ENCODE peak calls at places on chromosomes 6 and 20, in six cellular contexts. Y is lower leg skin, L is NB4, N is upper lobe of left lung, Z is uterus, I is transverse colon. O is an unnamed sample.

GRCh38 chr20:43431120-43431519 is 26.6 kb upstream of the SRSF6 start:
- DNase-seq in I (no peak), Y (no peak), Z (no peak), L (no peak), N (no peak), O (no peak)

GRCh38 chr20:35117629-35118028 is 25.0 kb upstream of the TRPC4AP start:
- DNase-seq in I (no peak), Y (no peak), Z (no peak), L (no peak), N (no peak), O (no peak)

GRCh38 chr6:89940225-89941027 is 46.2 kb downstream of the GJA10 start:
- DNase-seq in Y (no peak), Z (peak), I (peak), L (peak), N (no peak), O (peak)

GRCh38 chr6:6091608-6092002 is 84.9 kb upstream of the NRN1 start:
- DNase-seq in I (no peak), Z (no peak), L (no peak), Y (no peak), N (no peak), O (no peak)

GRCh38 chr20:36349384-36350170 is 43.4 kb downstream of the DLGAP4 start:
- DNase-seq in Y (no peak), L (no peak), I (no peak), Z (no peak), N (no peak), O (no peak)

GRCh38 chr6:8441452-8441851 is 6.1 kb upstream of the SLC35B3 start:
- DNase-seq in Y (no peak), L (no peak), I (no peak), N (no peak), Z (no peak), O (no peak)

GRCh38 chr6:130365166-130366010 is 429 bp upstream of the TMEM200A start:
- DNase-seq in N (peak), Z (peak), L (no peak), Y (peak), I (peak), O (no peak)

GRCh38 chr6:13733178-13733851 is 21.7 kb upstream of the RANBP9 start:
- DNase-seq in Y (peak), L (no peak), N (no peak), I (peak), Z (peak), O (peak)

GRCh38 chr20:45518282-45518681 is 2.9 kb upstream of the SPINT3 start:
- DNase-seq in N (no peak), L (no peak), Z (no peak), Y (no peak), I (no peak), O (no peak)

GRCh38 chr6:26125015-26125690 is 37.9 kb downstream of the HFE start:
- DNase-seq in Y (peak), I (peak), N (no peak), L (peak), Z (no peak), O (no peak)

GRCh38 chr6:156827382-156827781 is 50.2 kb downstream of the ARID1B start:
- DNase-seq in N (no peak), Y (no peak), I (no peak), L (no peak), Z (no peak), O (no peak)

GRCh38 chr6:40958740-40959139 is 80.3 kb downstream of the UNC5CL start:
- DNase-seq in Z (no peak), N (no peak), L (no peak), I (no peak), Y (no peak), O (no peak)

GRCh38 chr6:13427838-13428527 is 59.4 kb downstream of the GFOD1 start:
- DNase-seq in L (no peak), Z (no peak), Y (no peak), N (peak), I (peak), O (no peak)

GRCh38 chr6:75065524-75065923 is 140.3 kb downstream of the COL12A1 start:
- DNase-seq in Y (no peak), I (no peak), Z (peak), N (no peak), L (peak), O (no peak)

GRCh38 chr20:56431451-56431850 is 19.4 kb downstream of the CASS4 start:
- DNase-seq in I (no peak), N (no peak), Y (peak), Z (no peak), L (no peak), O (no peak)

GRCh38 chr6:157170535-157170934 is 152.8 kb downstream of the TMEM242 start:
- DNase-seq in L (no peak), I (no peak), N (no peak), Y (no peak), Z (no peak), O (no peak)

GRCh38 chr6:99603421-99604160 is 3.0 kb upstream of the PRDM13 start:
- DNase-seq in Z (no peak), N (peak), Y (no peak), I (no peak), L (peak), O (no peak)

GRCh38 chr20:32490942-32491763 is 94.0 kb downstream of the NOL4L start:
- DNase-seq in L (no peak), I (no peak), Z (no peak), Y (no peak), N (no peak), O (no peak)

DNA sequence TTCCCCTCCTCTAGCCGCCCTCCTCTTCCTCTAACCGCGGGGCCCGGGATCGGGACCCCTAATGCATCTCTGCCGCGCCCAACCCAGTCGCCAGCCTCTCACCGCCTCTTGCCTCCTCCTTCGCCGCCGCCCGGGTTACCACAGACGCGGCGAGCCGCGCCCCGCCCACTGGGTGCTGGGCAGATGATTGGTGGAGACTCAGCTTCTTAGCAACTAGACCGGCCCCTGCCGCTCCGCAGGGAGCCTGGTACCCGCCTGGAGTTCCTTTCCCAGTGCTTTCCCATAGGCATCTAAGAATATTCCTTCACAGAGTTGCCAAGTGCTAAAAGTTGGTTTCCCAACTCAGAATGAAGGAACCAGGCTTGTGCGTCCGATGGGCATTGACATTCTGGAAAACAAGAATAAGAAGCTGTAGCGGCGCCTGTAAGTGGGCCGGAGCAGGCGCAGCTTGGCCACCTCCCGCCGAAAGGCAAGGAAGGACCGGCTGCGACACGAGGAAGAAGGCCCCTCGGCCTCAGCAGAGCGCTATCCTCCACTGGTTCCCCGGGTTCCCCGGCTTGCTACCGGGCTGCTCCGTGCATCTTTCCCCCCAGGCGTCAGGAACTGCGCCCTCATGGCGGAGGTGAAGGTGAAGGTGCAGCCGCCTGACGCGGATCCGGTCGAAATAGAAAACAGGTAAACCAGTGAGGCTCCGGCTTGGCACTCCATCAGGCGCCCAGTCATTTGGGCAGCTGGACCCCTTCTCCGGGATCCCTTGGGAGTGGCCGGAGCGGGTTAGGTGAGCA is at the start of the genes DZANK1 and POLR3F:
- DNase-seq in N (peak), Y (peak), I (peak), Z (peak), L (peak), O (peak)
- TF ChIP-seq POLR2A in N (peak), Y (no peak), I (peak), Z (no peak), L (peak), O (peak)

GRCh38 chr6:44556046-44556445 is 168.5 kb downstream of the CDC5L start:
- DNase-seq in I (no peak), Z (no peak), N (no peak), Y (peak), L (peak), O (no peak)
- TF ChIP-seq POLR2A in I (no peak), Z (no peak), N (no peak), Y (no peak), L (no peak), O (no peak)

DNA sequence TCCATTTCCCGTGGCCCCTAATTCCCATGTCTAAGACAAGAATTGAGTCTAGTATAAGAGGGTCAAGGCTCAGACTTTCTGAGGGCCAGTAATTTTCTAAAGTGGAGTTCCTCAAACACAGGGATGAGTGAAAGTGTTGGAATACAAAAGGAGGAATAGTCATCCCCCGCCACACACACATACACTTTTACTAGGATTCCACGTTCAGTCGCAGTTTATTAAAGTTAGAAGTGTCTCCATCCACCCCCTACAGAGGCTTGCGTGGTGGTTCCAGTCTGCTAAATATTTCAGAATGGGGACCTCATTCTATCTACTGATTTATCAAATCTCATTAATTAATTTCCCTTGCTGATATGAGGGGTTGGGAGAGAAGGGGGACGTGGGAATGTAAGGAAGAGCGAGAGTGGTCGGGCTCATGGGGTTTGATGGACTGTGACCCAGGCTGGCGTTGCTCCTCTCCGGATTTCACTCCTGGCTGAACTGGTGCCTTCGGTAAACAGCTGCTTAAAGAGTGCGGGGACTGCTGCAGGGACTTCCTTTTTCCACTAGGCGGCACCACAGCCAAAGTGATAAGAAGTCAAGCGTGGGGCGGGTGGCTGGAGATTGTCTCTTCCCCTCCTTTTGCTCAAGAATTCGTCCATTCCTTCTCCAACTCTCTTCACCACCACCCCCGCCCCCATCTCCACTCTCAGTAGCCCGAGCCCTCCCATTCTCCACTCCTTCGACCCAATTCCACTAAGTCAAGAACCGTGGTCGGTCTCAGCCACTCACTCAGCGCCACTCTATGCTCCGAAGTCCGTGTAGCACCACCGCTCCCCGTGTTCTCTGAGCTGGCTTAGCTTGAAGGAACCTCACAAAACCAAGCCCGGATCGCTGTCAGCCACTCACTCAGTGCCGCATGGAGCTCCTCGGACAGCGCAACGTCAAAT is 9.9 kb downstream of the TRIM31 start:
- DNase-seq in I (peak), Z (peak), Y (peak), L (peak), N (no peak), O (peak)
- TF ChIP-seq POLR2A in I (peak), Z (peak), Y (no peak), L (no peak), N (no peak), O (no peak)

DNA sequence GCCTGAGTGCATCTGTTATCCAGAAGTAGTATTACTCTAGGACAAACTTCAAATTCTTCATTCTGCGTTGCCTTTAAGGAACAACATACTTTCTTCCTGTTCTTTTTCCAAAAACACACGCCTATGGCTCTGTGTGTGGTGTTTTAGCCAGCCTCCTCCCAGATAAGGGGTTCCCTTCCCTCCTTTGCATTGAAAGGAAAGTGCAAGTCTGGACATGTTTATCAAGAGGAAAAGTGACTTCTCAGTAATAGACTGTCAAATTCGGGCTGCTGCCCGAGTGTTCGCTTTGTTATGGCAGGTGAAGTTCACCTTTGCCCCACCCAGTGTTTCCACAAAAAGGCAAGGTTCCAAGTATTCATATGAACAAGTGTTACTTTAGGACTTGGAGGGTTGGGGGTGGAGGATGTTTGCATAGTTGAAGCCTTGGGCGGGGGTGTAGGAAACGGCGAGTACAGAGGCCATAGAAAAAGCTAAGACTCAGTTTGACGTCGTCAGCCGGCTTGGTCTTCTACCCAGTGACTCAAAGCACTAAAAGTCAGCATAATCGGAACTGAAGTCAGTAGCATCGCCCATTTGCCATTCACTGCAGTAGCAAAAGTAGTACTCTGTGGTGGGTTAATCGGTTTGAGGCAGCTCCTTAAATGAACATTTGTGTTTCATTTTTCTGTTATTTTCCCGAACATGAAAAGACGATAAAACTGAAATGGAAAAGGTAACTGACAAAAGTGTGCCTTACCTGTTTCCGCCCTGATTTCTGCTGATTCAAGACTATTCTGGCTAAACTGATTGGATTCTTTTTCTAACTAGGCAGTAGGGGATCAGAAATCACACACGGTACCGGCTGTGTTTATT is 12.5 kb downstream of the PRDM1 start:
- DNase-seq in Y (no peak), Z (no peak), L (peak), I (peak), N (no peak), O (no peak)
- TF ChIP-seq POLR2A in Y (no peak), Z (no peak), L (no peak), I (peak), N (peak), O (no peak)

GRCh38 chr6:169725270-169726048 is 1.2 kb upstream of the PHF10 start:
- DNase-seq in Y (peak), I (peak), Z (peak), L (peak), N (no peak), O (no peak)

GRCh38 chr6:169723991-169724553 is at the start of gene PHF10:
- DNase-seq in Y (no peak), Z (peak), L (peak), N (peak), I (peak), O (no peak)

GRCh38 chr6:169723200-169723909 is 945 bp downstream of the PHF10 start:
- DNase-seq in Y (peak), I (peak), Z (peak), L (peak), N (peak), O (no peak)

GRCh38 chr6:169726049-169726400 is 1.7 kb upstream of the PHF10 start:
- DNase-seq in I (no peak), Y (no peak), N (no peak), Z (no peak), L (no peak), O (no peak)

GRCh38 chr6:169724554-169725269 is 412 bp upstream of the PHF10 start:
- DNase-seq in N (peak), Z (peak), L (peak), I (peak), Y (peak), O (no peak)
- TF ChIP-seq POLR2A in N (no peak), Z (peak), L (peak), I (peak), Y (no peak), O (no peak)

GRCh38 chr20:62929051-62929538 is 2.8 kb upstream of the DIDO1 start:
- DNase-seq in L (no peak), Y (peak), I (peak), N (peak), Z (peak), O (no peak)
- TF ChIP-seq POLR2A in L (no peak), Y (no peak), I (peak), N (peak), Z (no peak), O (no peak)

GRCh38 chr6:22882581-22882980 is 313.2 kb downstream of the HDGFL1 start:
- DNase-seq in Z (no peak), N (no peak), Y (no peak), I (no peak), L (no peak), O (no peak)

GRCh38 chr6:22883061-22883717 is 313.8 kb downstream of the HDGFL1 start:
- DNase-seq in N (no peak), L (no peak), Z (no peak), I (no peak), Y (no peak), O (no peak)

GRCh38 chr6:22886881-22887581 is 317.7 kb downstream of the HDGFL1 start:
- DNase-seq in L (no peak), I (no peak), Z (no peak), N (no peak), Y (no peak), O (no peak)

GRCh38 chr6:22880686-22881433 is 311.5 kb downstream of the HDGFL1 start:
- DNase-seq in N (no peak), L (no peak), I (no peak), Y (no peak), Z (no peak), O (peak)

DNA sequence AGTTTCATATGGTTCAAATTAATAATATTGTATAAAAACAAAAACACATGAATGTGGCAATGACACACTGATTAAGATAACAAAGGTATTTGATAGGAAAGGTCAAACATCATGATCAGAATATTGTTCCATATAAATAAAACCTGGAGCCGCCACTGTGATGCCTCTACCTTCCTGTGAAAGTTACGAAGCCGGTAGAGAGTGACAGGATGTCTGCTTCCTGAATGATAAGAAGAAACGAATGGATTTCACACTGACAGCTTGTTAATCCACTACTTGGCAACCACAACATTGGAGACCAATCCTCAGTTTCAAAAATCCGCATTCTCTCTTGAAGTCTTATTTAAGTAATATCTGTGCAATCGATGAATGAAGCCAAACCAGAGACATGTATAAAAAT is 315.1 kb downstream of the HDGFL1 start:
- DNase-seq in I (no peak), N (no peak), Z (no peak), Y (no peak), L (no peak), O (no peak)
- TF ChIP-seq POLR2A in I (no peak), N (no peak), Z (no peak), Y (no peak), L (no peak), O (no peak)